ENCODE peak calls at places on chromosomes 4 and X, in five cellular contexts. S, N, R, Z and G are unnamed samples.

GRCh38 chrX:5683996-5684395 is 544.7 kb downstream of the NLGN4X start:
- DNase-seq in Z (no peak), R (no peak), N (no peak), S (no peak), G (no peak)

GRCh38 chr4:187021436-187022205 is 298.0 kb upstream of the FAT1 start:
- DNase-seq in S (no peak), R (no peak), N (no peak), Z (no peak), G (no peak)

GRCh38 chrX:73916931-73917657 is 354.1 kb downstream of the CHIC1 start:
- DNase-seq in N (no peak), Z (no peak), R (no peak), S (no peak), G (no peak)

GRCh38 chr4:142547974-142548373 is 298.1 kb downstream of the INPP4B start:
- DNase-seq in Z (no peak), R (no peak), N (no peak), S (no peak), G (no peak)

GRCh38 chrX:57156397-57157049 is 19.3 kb upstream of the SPIN2A start:
- DNase-seq in S (no peak), N (no peak), R (no peak), Z (no peak), G (no peak)

GRCh38 chr4:140635606-140636005 is 66.8 kb upstream of the UCP1 start:
- DNase-seq in R (peak; percentile 62), Z (peak; percentile 32), N (no peak), S (no peak), G (peak; percentile 16)

GRCh38 chr4:1410491-1411325 is 4.5 kb upstream of the NKX1-1 start:
- DNase-seq in Z (peak; percentile 55), N (no peak), S (no peak), R (peak; percentile 51), G (peak; percentile 86)

GRCh38 chrX:37745835-37746234 is 34.0 kb upstream of the CYBB start:
- DNase-seq in N (no peak), Z (no peak), S (no peak), R (no peak), G (no peak)

GRCh38 chrX:16839852-16840460 is 30.2 kb downstream of the RBBP7 start:
- DNase-seq in N (peak; percentile 40), R (no peak), Z (no peak), S (no peak), G (peak; percentile 24)

DNA sequence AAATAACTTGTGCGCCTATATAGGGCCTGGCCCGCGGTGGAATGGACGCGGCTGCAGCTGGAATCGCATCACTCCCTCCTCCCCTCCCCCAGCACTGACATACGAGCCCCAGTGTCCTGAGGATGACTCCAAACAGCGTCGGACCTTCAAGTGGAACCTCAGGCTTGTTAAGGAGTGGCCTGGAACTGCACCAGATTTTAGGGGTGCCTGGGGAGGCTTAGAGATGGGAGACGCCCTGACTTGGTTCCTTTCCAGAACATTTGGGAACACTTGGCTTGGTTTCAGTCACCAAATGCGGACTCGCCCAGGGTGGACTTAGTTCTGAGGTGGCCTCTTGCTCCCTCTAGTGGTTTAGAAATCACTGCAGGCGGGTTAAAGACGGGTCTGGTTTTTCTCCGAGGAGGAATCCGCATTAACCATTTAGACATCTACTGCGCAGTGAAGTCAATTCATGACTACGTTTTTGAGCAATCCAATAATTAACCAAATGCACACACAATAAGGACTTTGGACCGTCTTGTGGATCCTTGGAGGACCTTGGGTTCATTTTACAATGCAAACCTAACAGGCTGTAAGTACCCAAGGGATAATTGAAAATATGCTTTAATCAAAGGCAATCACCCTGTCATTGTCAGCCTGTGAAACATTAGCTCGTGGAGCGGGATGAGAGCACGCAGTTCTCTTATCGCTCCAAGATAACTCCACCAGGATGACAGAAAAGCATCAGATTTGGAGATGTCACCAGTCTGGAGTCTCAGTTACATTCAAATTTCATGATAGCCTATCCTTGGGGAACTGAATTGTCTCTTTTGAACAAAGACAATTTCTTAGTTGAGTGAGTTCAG is 11.2 kb upstream of the PDGFRA start:
- DNase-seq in Z (peak; percentile 88), S (peak; percentile 79), R (peak; percentile 56), N (peak; percentile 58), G (peak; percentile 87)
- H3K27ac ChIP-seq in Z (no peak overlapping the region), S (no peak overlapping the region), R (no peak overlapping the region), N (no peak overlapping the region), G (peak overlapping the region; percentile 49)

GRCh38 chrX:49041683-49042529 is 1.3 kb downstream of the TFE3 start:
- DNase-seq in Z (no peak), S (no peak), R (no peak), N (no peak), G (no peak)

GRCh38 chrX:49037883-49038475 is 5.2 kb downstream of the TFE3 start:
- DNase-seq in S (no peak), N (no peak), Z (no peak), R (no peak), G (no peak)

GRCh38 chrX:49040376-49040955 is 2.7 kb downstream of the TFE3 start:
- DNase-seq in S (no peak), N (no peak), R (no peak), Z (no peak), G (no peak)

GRCh38 chrX:49042581-49043219 is 457 bp downstream of the TFE3 start:
- DNase-seq in Z (no peak), S (no peak), R (no peak), N (no peak), G (no peak)

GRCh38 chrX:49039598-49040375 is 3.4 kb downstream of the TFE3 start:
- DNase-seq in S (peak; percentile 33), R (peak; percentile 86), N (peak; percentile 35), Z (peak; percentile 81), G (peak; percentile 84)
- H3K27ac ChIP-seq in S (peak overlapping the region; percentile 98), R (peak overlapping the region; percentile 96), N (peak overlapping the region; percentile 60), Z (peak overlapping the region; percentile 96), G (peak overlapping the region; percentile 61)

GRCh38 chr4:126385954-126386353 is 1071.2 kb downstream of the FAT4 start:
- DNase-seq in N (no peak), R (no peak), Z (no peak), S (no peak), G (no peak)

GRCh38 chr4:126386512-126386911 is 1071.8 kb downstream of the FAT4 start:
- DNase-seq in R (no peak), N (no peak), Z (no peak), S (no peak), G (no peak)
- H3K27ac ChIP-seq in R (no peak overlapping the region), N (no peak overlapping the region), Z (no peak overlapping the region), S (no peak overlapping the region), G (no peak overlapping the region)

GRCh38 chr4:77849278-77849965 is 13.2 kb upstream of the MRPL1 start:
- DNase-seq in Z (no peak), R (no peak), N (no peak), S (no peak), G (no peak)

GRCh38 chr4:77845929-77846328 is 16.7 kb upstream of the MRPL1 start:
- DNase-seq in R (no peak), N (no peak), Z (no peak), S (no peak), G (no peak)

GRCh38 chr4:77845400-77845799 is 17.2 kb upstream of the MRPL1 start:
- DNase-seq in R (no peak), N (no peak), Z (no peak), S (no peak), G (no peak)

GRCh38 chr4:77844363-77844762 is 18.3 kb upstream of the MRPL1 start:
- DNase-seq in N (no peak), Z (no peak), S (no peak), R (no peak), G (no peak)

GRCh38 chr4:77843628-77844027 is 19.0 kb upstream of the MRPL1 start:
- DNase-seq in S (no peak), N (no peak), R (no peak), Z (no peak), G (no peak)
- H3K27ac ChIP-seq in S (no peak overlapping the region), N (no peak overlapping the region), R (no peak overlapping the region), Z (no peak overlapping the region), G (no peak overlapping the region)

GRCh38 chr4:98300706-98301105 is 39.5 kb downstream of the RAP1GDS1 start:
- DNase-seq in Z (no peak), R (no peak), N (no peak), S (no peak), G (no peak)
- H3K27ac ChIP-seq in Z (no peak overlapping the region), R (no peak overlapping the region), N (no peak overlapping the region), S (no peak overlapping the region), G (no peak overlapping the region)

GRCh38 chrX:149540133-149540620 is 635 bp upstream of the EOLA1 start:
- DNase-seq in Z (peak; percentile 96), S (peak; percentile 91), R (peak; percentile 94), N (peak; percentile 96), G (peak; percentile 93)

GRCh38 chrX:149541521-149542047 is 772 bp downstream of the EOLA1 start:
- DNase-seq in S (no peak), Z (no peak), R (no peak), N (no peak), G (no peak)

GRCh38 chrX:149540621-149541520 is at the start of gene EOLA1:
- DNase-seq in N (peak; percentile 96), S (peak; percentile 59), Z (peak; percentile 93), R (peak; percentile 93), G (peak; percentile 94)

GRCh38 chrX:149539283-149540132 is 1.3 kb upstream of the EOLA1 start:
- DNase-seq in Z (peak; percentile 94), S (peak; percentile 78), N (peak; percentile 92), R (peak; percentile 93), G (peak; percentile 96)
- H3K27ac ChIP-seq in Z (peak overlapping the region; percentile 36), S (peak overlapping the region; percentile 75), N (peak overlapping the region; percentile 80), R (peak overlapping the region; percentile 13), G (peak overlapping the region; percentile 97)

DNA sequence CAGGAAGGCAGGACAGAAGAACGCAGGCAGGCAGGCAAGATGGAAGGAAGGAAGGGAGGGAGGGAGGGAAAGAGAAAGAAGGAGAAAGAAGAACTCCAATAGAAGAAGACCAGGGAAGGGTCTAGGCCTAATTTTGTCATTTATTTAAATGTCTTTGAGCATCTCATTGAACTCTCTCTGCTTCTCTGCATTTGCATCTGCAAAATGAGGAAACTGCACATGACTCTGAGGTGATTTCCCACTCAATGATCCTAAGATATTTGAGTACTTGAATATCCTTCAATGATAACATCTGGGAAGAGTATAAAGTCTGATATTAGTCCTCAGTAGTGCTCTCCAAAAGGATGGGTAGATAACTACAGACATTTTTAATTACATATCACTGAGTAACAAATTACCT is 33.1 kb upstream of the RBPJ start:
- DNase-seq in Z (no peak), N (no peak), R (no peak), S (no peak), G (no peak)
- H3K27ac ChIP-seq in Z (no peak overlapping the region), N (no peak overlapping the region), R (peak overlapping the region; percentile 41), S (no peak overlapping the region), G (no peak overlapping the region)